ENCODE peak calls at places on chromosomes 11 and 22, in six cellular contexts. M is sigmoid colon, L is esophagus muscularis mucosa, K is breast epithelium, T is suprapubic skin, A is transverse colon. R is an unnamed sample.

GRCh38 chr11:111299111-111300026 is 1.0 kb downstream of the POU2AF3 start:
- DNase-seq in M (peak), L (peak), A (peak), T (no peak), K (no peak), R (peak)

GRCh38 chr22:43889366-43890253 is 2.2 kb downstream of the PNPLA5 start:
- DNase-seq in L (no peak), T (no peak), K (peak), M (peak), A (no peak), R (no peak)

GRCh38 chr11:22878604-22879003 is 18.3 kb upstream of the CCDC179 start:
- DNase-seq in T (no peak), M (no peak), L (no peak), A (no peak), K (no peak), R (no peak)

GRCh38 chr22:49291781-49292180 is 535.9 kb downstream of the BRD1 start:
- DNase-seq in T (no peak), L (no peak), K (peak), M (no peak), A (no peak), R (no peak)

GRCh38 chr11:101835465-101836063 is 79.2 kb upstream of the CEP126 start:
- DNase-seq in K (no peak), A (no peak), L (no peak), M (no peak), T (no peak), R (no peak)

GRCh38 chr11:128500488-128500887 is 86.9 kb downstream of the ETS1 start:
- DNase-seq in T (no peak), M (no peak), K (no peak), A (no peak), L (no peak), R (no peak)

GRCh38 chr22:26318975-26319374 is 110.1 kb upstream of the ASPHD2 start:
- DNase-seq in A (no peak), L (no peak), T (no peak), K (no peak), M (no peak), R (no peak)

GRCh38 chr11:132026746-132027145 is 656.3 kb downstream of the NTM start:
- DNase-seq in M (no peak), T (no peak), A (no peak), K (no peak), L (no peak), R (no peak)

GRCh38 chr22:17110791-17111550 is 10.2 kb downstream of the TMEM121B start:
- DNase-seq in L (no peak), K (no peak), T (no peak), A (no peak), M (peak), R (no peak)

GRCh38 chr11:131136476-131136875 is 220.2 kb upstream of the SNX19 start:
- DNase-seq in T (no peak), A (no peak), M (no peak), K (no peak), L (no peak), R (no peak)

GRCh38 chr22:43116932-43117331 is 6.4 kb downstream of the BIK start:
- DNase-seq in M (no peak), A (no peak), T (no peak), K (no peak), L (no peak), R (no peak)

GRCh38 chr22:44975444-44976262 is 34.2 kb downstream of the PHF21B start:
- DNase-seq in A (peak), M (peak), T (no peak), K (peak), L (no peak), R (peak)

GRCh38 chr11:16204261-16204660 is 152.1 kb downstream of the SOX6 start:
- DNase-seq in T (no peak), K (no peak), M (no peak), A (no peak), L (no peak), R (no peak)

GRCh38 chr11:35655856-35656255 is 6.7 kb upstream of the TRIM44 start:
- DNase-seq in L (peak), A (no peak), M (no peak), K (no peak), T (no peak), R (no peak)

GRCh38 chr11:20355221-20356219 is 8.0 kb upstream of the HTATIP2 start:
- DNase-seq in A (peak), T (no peak), K (no peak), L (no peak), M (no peak), R (no peak)

GRCh38 chr11:66335531-66336233 is 552 bp downstream of the RIN1 start:
- DNase-seq in A (no peak), L (no peak), M (peak), K (no peak), T (no peak), R (no peak)

GRCh38 chr11:132623496-132623895 is 908.8 kb downstream of the OPCML start:
- DNase-seq in A (no peak), M (no peak), T (no peak), K (no peak), L (peak), R (no peak)

GRCh38 chr22:50531546-50532352 is 1.9 kb upstream of the TYMP start:
- DNase-seq in K (peak), L (no peak), T (peak), M (peak), A (peak), R (peak)

GRCh38 chr11:112348480-112349029 is 87.9 kb upstream of the PLET1 start:
- DNase-seq in K (no peak), A (no peak), T (no peak), M (no peak), L (no peak), R (no peak)

GRCh38 chr11:106076421-106076922 is 675 bp downstream of the KBTBD3 start:
- DNase-seq in T (no peak), M (peak), A (peak), L (no peak), K (no peak), R (no peak)

GRCh38 chr11:67267188-67268035 is 1.1 kb downstream of the GRK2 start:
- DNase-seq in A (peak), K (no peak), M (peak), T (no peak), L (no peak), R (no peak)

GRCh38 chr22:35742342-35743100 is 24.8 kb downstream of the APOL5 start:
- DNase-seq in K (no peak), M (no peak), A (no peak), T (no peak), L (no peak), R (no peak)

GRCh38 chr11:44564653-44565007 is 833 bp upstream of the CD82 start:
- DNase-seq in L (peak), M (peak), A (peak), T (peak), K (peak), R (no peak)

GRCh38 chr22:39208013-39208680 is 36.6 kb downstream of the PDGFB start:
- DNase-seq in A (no peak), L (no peak), K (no peak), M (peak), T (peak), R (no peak)

GRCh38 chr11:24496728-24497396 is at the start of gene LUZP2:
- DNase-seq in K (no peak), T (peak), A (no peak), M (no peak), L (no peak), R (no peak)

GRCh38 chr11:131748146-131749050 is 378.0 kb downstream of the NTM start:
- DNase-seq in K (no peak), T (no peak), L (no peak), A (peak), M (peak), R (peak)

GRCh38 chr22:47163876-47164513 is 401.5 kb downstream of the TBC1D22A start:
- DNase-seq in A (peak), K (peak), M (peak), L (no peak), T (peak), R (no peak)

GRCh38 chr22:18154821-18155390 is 4.9 kb downstream of the USP18 start:
- DNase-seq in K (no peak), A (no peak), L (no peak), M (no peak), T (no peak), R (no peak)

GRCh38 chr11:111514216-111515031 is at the start of gene HOATZ:
- DNase-seq in T (no peak), A (no peak), L (no peak), M (no peak), K (no peak), R (no peak)

GRCh38 chr11:16359369-16359768 is 3.0 kb upstream of the SOX6 start:
- DNase-seq in A (no peak), L (no peak), T (no peak), K (no peak), M (no peak), R (no peak)

GRCh38 chr11:88310246-88310645 is 27.3 kb downstream of the CTSC start:
- DNase-seq in T (no peak), L (no peak), K (no peak), A (no peak), M (no peak), R (no peak)

GRCh38 chr22:19820880-19821522 is 33.7 kb downstream of the GNB1L start:
- DNase-seq in A (no peak), T (peak), M (peak), L (no peak), K (no peak), R (no peak)

GRCh38 chr11:70915158-70915795 is 337.1 kb downstream of the SHANK2 start:
- DNase-seq in A (no peak), M (no peak), T (no peak), L (no peak), K (peak), R (no peak)

GRCh38 chr22:46082633-46083032 is 67.7 kb upstream of the PPARA start:
- DNase-seq in L (no peak), A (no peak), K (no peak), T (no peak), M (peak), R (no peak)

GRCh38 chr11:94060401-94060800 is 39.2 kb downstream of the HEPHL1 start:
- DNase-seq in M (no peak), A (no peak), K (no peak), L (no peak), T (no peak), R (no peak)

GRCh38 chr22:31211862-31212730 is at the start of gene LIMK2:
- DNase-seq in T (peak), K (peak), A (peak), L (peak), M (peak), R (peak)
- TF ChIP-seq POLR2A in T (no peak), K (peak), A (peak), L (peak), M (peak), R (peak)

GRCh38 chr11:9160166-9160565 is 68.8 kb upstream of the SCUBE2 start:
- DNase-seq in K (no peak), T (no peak), L (no peak), A (no peak), M (no peak), R (no peak)
- TF ChIP-seq POLR2AphosphoS5 in K (no peak), T (no peak), L (no peak), A (no peak), M (no peak), R (no peak)

GRCh38 chr11:63565728-63566127 is 2.5 kb upstream of the PLAAT2 start:
- DNase-seq in K (no peak), M (no peak), L (peak), A (no peak), T (no peak), R (no peak)

GRCh38 chr11:63564056-63564784 is 1.0 kb upstream of the PLAAT2 start:
- DNase-seq in L (no peak), K (no peak), T (no peak), M (peak), A (no peak), R (peak)

GRCh38 chr11:63564785-63565350 is 1.7 kb upstream of the PLAAT2 start:
- DNase-seq in A (peak), L (no peak), M (no peak), T (no peak), K (no peak), R (no peak)

GRCh38 chr11:63569570-63569969 is 6.4 kb upstream of the PLAAT2 start:
- DNase-seq in M (no peak), L (no peak), T (no peak), K (no peak), A (no peak), R (no peak)

GRCh38 chr11:63567044-63567840 is 4.1 kb upstream of the PLAAT2 start:
- DNase-seq in K (no peak), L (peak), A (peak), T (no peak), M (peak), R (no peak)
- TF ChIP-seq POLR2A in K (no peak), L (no peak), A (no peak), T (no peak), M (no peak), R (no peak)

GRCh38 chr22:38203855-38204497 is 2.2 kb downstream of the MAFF start:
- DNase-seq in L (no peak), T (no peak), K (no peak), M (peak), A (no peak), R (no peak)
- TF ChIP-seq POLR2AphosphoS5 in L (no peak), T (no peak), K (no peak), M (no peak), A (no peak), R (no peak)

GRCh38 chr22:29199702-29200400 is 5.8 kb upstream of the EMID1 start:
- DNase-seq in M (no peak), K (no peak), T (no peak), A (no peak), L (no peak), R (no peak)
- TF ChIP-seq POLR2A in M (no peak), K (no peak), T (no peak), A (no peak), L (no peak), R (no peak)

GRCh38 chr22:38202437-38203089 is 769 bp downstream of the MAFF start:
- DNase-seq in M (peak), L (no peak), A (peak), K (peak), T (peak), R (no peak)
- TF ChIP-seq POLR2AphosphoS5 in M (peak), L (peak), A (peak), K (peak), T (peak), R (no peak)

DNA sequence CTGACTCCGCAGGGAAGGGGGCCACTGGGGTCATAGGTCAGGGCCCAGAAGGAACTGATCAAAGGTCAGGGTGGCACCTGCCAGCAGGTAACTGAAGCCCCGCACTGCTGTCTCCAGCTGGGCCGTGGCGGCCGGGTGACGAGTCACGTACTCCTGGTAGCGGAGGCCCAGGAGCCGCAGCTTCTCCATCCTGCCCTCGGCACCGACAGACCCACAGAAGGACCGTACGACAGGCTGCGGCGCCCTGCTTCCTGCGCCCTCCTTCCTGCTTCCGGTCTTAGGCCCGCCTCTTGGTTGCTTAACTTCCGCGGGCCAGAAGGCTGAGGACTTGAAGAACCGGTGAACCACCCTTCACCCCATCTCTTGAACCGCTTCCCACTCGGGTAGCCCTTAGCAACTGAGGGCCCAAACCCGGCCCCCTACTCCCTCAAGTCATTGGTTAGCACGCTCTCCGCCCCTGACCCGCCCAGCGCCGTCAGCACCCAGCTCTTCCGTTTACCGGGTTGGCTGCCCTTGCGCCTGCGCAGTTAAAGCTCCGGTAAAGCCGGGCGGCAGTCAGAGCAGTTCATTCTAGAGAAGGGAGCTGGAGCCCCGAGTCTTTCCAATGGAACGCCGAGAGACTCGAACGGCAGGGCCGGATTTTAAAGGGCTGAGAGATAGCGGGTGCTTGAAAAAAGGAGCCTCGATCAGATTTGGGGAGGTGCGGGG is at the start of gene PEX16:
- DNase-seq in L (peak), K (peak), T (peak), M (peak), A (peak), R (peak)
- TF ChIP-seq POLR2A in L (peak), K (peak), T (no peak), M (peak), A (peak), R (peak)